ENCODE peak calls at places on chromosomes 13 and 19, in eight cellular contexts. One of them, this sample, is unnamed.

GRCh38 chr13:23558675-23559536 is 11.3 kb upstream of the TNFRSF19 start:
- DNase-seq in epithelial cell of prostate: peak; percentile 75
- DNase-seq in HS-27A: no peak
- DNase-seq in hepatocyte: peak; percentile 51
- DNase-seq in activated CD8-positive, alpha-beta T cell treated with anti-CD3 and anti-CD28 coated beads, Interleukin-2, amount 10 ng/mL, durations not matched to agents 7 days and 5 days: no peak
- DNase-seq in tibial artery: no peak
- DNase-seq in RWPE2: no peak
- DNase-seq in C1 segment of cervical spinal cord: no peak
- DNase-seq in this sample: no peak

GRCh38 chr13:106535552-106536243 is at the start of gene EFNB2:
- DNase-seq in epithelial cell of prostate: peak; percentile 79
- DNase-seq in HS-27A: no peak
- DNase-seq in hepatocyte: peak; percentile 98
- DNase-seq in activated CD8-positive, alpha-beta T cell treated with anti-CD3 and anti-CD28 coated beads, Interleukin-2, amount 10 ng/mL, durations not matched to agents 7 days and 5 days: peak; percentile 89
- DNase-seq in tibial artery: peak; percentile 91
- DNase-seq in RWPE2: peak; percentile 93
- DNase-seq in C1 segment of cervical spinal cord: peak; percentile 82
- DNase-seq in this sample: peak; percentile 78

GRCh38 chr13:78595819-78596700 is 7.3 kb downstream of the POU4F1 start:
- DNase-seq in epithelial cell of prostate: no peak
- DNase-seq in HS-27A: no peak
- DNase-seq in hepatocyte: peak; percentile 45
- DNase-seq in activated CD8-positive, alpha-beta T cell treated with anti-CD3 and anti-CD28 coated beads, Interleukin-2, amount 10 ng/mL, durations not matched to agents 7 days and 5 days: no peak
- DNase-seq in tibial artery: no peak
- DNase-seq in RWPE2: no peak
- DNase-seq in C1 segment of cervical spinal cord: no peak
- DNase-seq in this sample: no peak

GRCh38 chr13:40600145-40600751 is 66.2 kb downstream of the FOXO1 start:
- DNase-seq in epithelial cell of prostate: no peak
- DNase-seq in HS-27A: no peak
- DNase-seq in hepatocyte: no peak
- DNase-seq in activated CD8-positive, alpha-beta T cell treated with anti-CD3 and anti-CD28 coated beads, Interleukin-2, amount 10 ng/mL, durations not matched to agents 7 days and 5 days: no peak
- DNase-seq in tibial artery: no peak
- DNase-seq in RWPE2: no peak
- DNase-seq in C1 segment of cervical spinal cord: no peak
- DNase-seq in this sample: no peak

GRCh38 chr19:9500796-9501195 is 2.4 kb upstream of the ZNF560 start:
- DNase-seq in epithelial cell of prostate: no peak
- DNase-seq in HS-27A: no peak
- DNase-seq in hepatocyte: no peak
- DNase-seq in activated CD8-positive, alpha-beta T cell treated with anti-CD3 and anti-CD28 coated beads, Interleukin-2, amount 10 ng/mL, durations not matched to agents 7 days and 5 days: no peak
- DNase-seq in tibial artery: no peak
- DNase-seq in RWPE2: no peak
- DNase-seq in C1 segment of cervical spinal cord: no peak
- DNase-seq in this sample: no peak

GRCh38 chr19:15225797-15226196 is 6.5 kb downstream of the EPHX3 start:
- DNase-seq in epithelial cell of prostate: no peak
- DNase-seq in HS-27A: no peak
- DNase-seq in hepatocyte: no peak
- DNase-seq in activated CD8-positive, alpha-beta T cell treated with anti-CD3 and anti-CD28 coated beads, Interleukin-2, amount 10 ng/mL, durations not matched to agents 7 days and 5 days: no peak
- DNase-seq in tibial artery: no peak
- DNase-seq in RWPE2: no peak
- DNase-seq in C1 segment of cervical spinal cord: no peak
- DNase-seq in this sample: no peak

GRCh38 chr13:50588736-50589135 is 254.8 kb downstream of the DLEU7 start:
- DNase-seq in epithelial cell of prostate: no peak
- DNase-seq in HS-27A: no peak
- DNase-seq in hepatocyte: no peak
- DNase-seq in activated CD8-positive, alpha-beta T cell treated with anti-CD3 and anti-CD28 coated beads, Interleukin-2, amount 10 ng/mL, durations not matched to agents 7 days and 5 days: no peak
- DNase-seq in tibial artery: no peak
- DNase-seq in RWPE2: no peak
- DNase-seq in C1 segment of cervical spinal cord: no peak
- DNase-seq in this sample: no peak

GRCh38 chr13:38582133-38582532 is 104.7 kb upstream of the FREM2 start:
- DNase-seq in epithelial cell of prostate: no peak
- DNase-seq in HS-27A: peak; percentile 4
- DNase-seq in hepatocyte: peak; percentile 73
- DNase-seq in activated CD8-positive, alpha-beta T cell treated with anti-CD3 and anti-CD28 coated beads, Interleukin-2, amount 10 ng/mL, durations not matched to agents 7 days and 5 days: peak; percentile 20
- DNase-seq in tibial artery: no peak
- DNase-seq in RWPE2: no peak
- DNase-seq in C1 segment of cervical spinal cord: no peak
- DNase-seq in this sample: no peak

GRCh38 chr19:44846455-44847143 is 502 bp downstream of the NECTIN2 start:
- DNase-seq in epithelial cell of prostate: no peak
- DNase-seq in HS-27A: no peak
- DNase-seq in hepatocyte: peak; percentile 71
- DNase-seq in activated CD8-positive, alpha-beta T cell treated with anti-CD3 and anti-CD28 coated beads, Interleukin-2, amount 10 ng/mL, durations not matched to agents 7 days and 5 days: no peak
- DNase-seq in tibial artery: no peak
- DNase-seq in RWPE2: no peak
- DNase-seq in C1 segment of cervical spinal cord: no peak
- DNase-seq in this sample: no peak

GRCh38 chr13:30862707-30863106 is 43.4 kb upstream of the MEDAG start:
- DNase-seq in epithelial cell of prostate: no peak
- DNase-seq in HS-27A: no peak
- DNase-seq in hepatocyte: no peak
- DNase-seq in activated CD8-positive, alpha-beta T cell treated with anti-CD3 and anti-CD28 coated beads, Interleukin-2, amount 10 ng/mL, durations not matched to agents 7 days and 5 days: no peak
- DNase-seq in tibial artery: peak; percentile 95
- DNase-seq in RWPE2: no peak
- DNase-seq in C1 segment of cervical spinal cord: no peak
- DNase-seq in this sample: no peak

GRCh38 chr19:18675779-18676178 is 7.7 kb upstream of the CRTC1 start:
- DNase-seq in epithelial cell of prostate: no peak
- DNase-seq in HS-27A: no peak
- DNase-seq in hepatocyte: no peak
- DNase-seq in activated CD8-positive, alpha-beta T cell treated with anti-CD3 and anti-CD28 coated beads, Interleukin-2, amount 10 ng/mL, durations not matched to agents 7 days and 5 days: peak; percentile 52
- DNase-seq in tibial artery: no peak
- DNase-seq in RWPE2: no peak
- DNase-seq in C1 segment of cervical spinal cord: no peak
- DNase-seq in this sample: no peak

GRCh38 chr19:8557637-8558238 is 19.5 kb downstream of the MYO1F start:
- DNase-seq in epithelial cell of prostate: no peak
- DNase-seq in HS-27A: no peak
- DNase-seq in hepatocyte: no peak
- DNase-seq in activated CD8-positive, alpha-beta T cell treated with anti-CD3 and anti-CD28 coated beads, Interleukin-2, amount 10 ng/mL, durations not matched to agents 7 days and 5 days: no peak
- DNase-seq in tibial artery: no peak
- DNase-seq in RWPE2: no peak
- DNase-seq in C1 segment of cervical spinal cord: no peak
- DNase-seq in this sample: no peak

GRCh38 chr13:25112856-25113255 is 16.9 kb downstream of the PABPC3 start:
- DNase-seq in epithelial cell of prostate: no peak
- DNase-seq in HS-27A: no peak
- DNase-seq in hepatocyte: no peak
- DNase-seq in activated CD8-positive, alpha-beta T cell treated with anti-CD3 and anti-CD28 coated beads, Interleukin-2, amount 10 ng/mL, durations not matched to agents 7 days and 5 days: no peak
- DNase-seq in tibial artery: no peak
- DNase-seq in RWPE2: no peak
- DNase-seq in C1 segment of cervical spinal cord: no peak
- DNase-seq in this sample: no peak

GRCh38 chr19:41309225-41310030 is 544 bp upstream of the CCDC97 start:
- DNase-seq in epithelial cell of prostate: no peak
- DNase-seq in HS-27A: no peak
- DNase-seq in hepatocyte: no peak
- DNase-seq in activated CD8-positive, alpha-beta T cell treated with anti-CD3 and anti-CD28 coated beads, Interleukin-2, amount 10 ng/mL, durations not matched to agents 7 days and 5 days: no peak
- DNase-seq in tibial artery: no peak
- DNase-seq in RWPE2: no peak
- DNase-seq in C1 segment of cervical spinal cord: peak; percentile 45
- DNase-seq in this sample: no peak

GRCh38 chr13:114043421-114044053 is 69.7 kb upstream of the C13orf46 start:
- DNase-seq in epithelial cell of prostate: no peak
- DNase-seq in HS-27A: no peak
- DNase-seq in hepatocyte: peak; percentile 65
- DNase-seq in activated CD8-positive, alpha-beta T cell treated with anti-CD3 and anti-CD28 coated beads, Interleukin-2, amount 10 ng/mL, durations not matched to agents 7 days and 5 days: no peak
- DNase-seq in tibial artery: no peak
- DNase-seq in RWPE2: no peak
- DNase-seq in C1 segment of cervical spinal cord: no peak
- DNase-seq in this sample: no peak

GRCh38 chr19:36488816-36489138 is 584 bp downstream of the ZNF566 start:
- DNase-seq in epithelial cell of prostate: peak; percentile 1
- DNase-seq in HS-27A: peak; percentile 15
- DNase-seq in hepatocyte: peak; percentile 40
- DNase-seq in activated CD8-positive, alpha-beta T cell treated with anti-CD3 and anti-CD28 coated beads, Interleukin-2, amount 10 ng/mL, durations not matched to agents 7 days and 5 days: peak; percentile 52
- DNase-seq in tibial artery: no peak
- DNase-seq in RWPE2: no peak
- DNase-seq in C1 segment of cervical spinal cord: peak; percentile 46
- DNase-seq in this sample: no peak

GRCh38 chr13:97122381-97122996 is 99.6 kb upstream of the MBNL2 start:
- DNase-seq in epithelial cell of prostate: peak; percentile 77
- DNase-seq in HS-27A: peak; percentile 65
- DNase-seq in hepatocyte: no peak
- DNase-seq in activated CD8-positive, alpha-beta T cell treated with anti-CD3 and anti-CD28 coated beads, Interleukin-2, amount 10 ng/mL, durations not matched to agents 7 days and 5 days: no peak
- DNase-seq in tibial artery: no peak
- DNase-seq in RWPE2: no peak
- DNase-seq in C1 segment of cervical spinal cord: no peak
- DNase-seq in this sample: no peak

GRCh38 chr19:13303381-13304129 is 153.3 kb downstream of the IER2 start:
- DNase-seq in epithelial cell of prostate: no peak
- DNase-seq in HS-27A: no peak
- DNase-seq in hepatocyte: no peak
- DNase-seq in activated CD8-positive, alpha-beta T cell treated with anti-CD3 and anti-CD28 coated beads, Interleukin-2, amount 10 ng/mL, durations not matched to agents 7 days and 5 days: no peak
- DNase-seq in tibial artery: no peak
- DNase-seq in RWPE2: no peak
- DNase-seq in C1 segment of cervical spinal cord: no peak
- DNase-seq in this sample: no peak

GRCh38 chr19:49006905-49007304 is 10.0 kb downstream of the LHB start:
- DNase-seq in epithelial cell of prostate: no peak
- DNase-seq in HS-27A: no peak
- DNase-seq in hepatocyte: no peak
- DNase-seq in activated CD8-positive, alpha-beta T cell treated with anti-CD3 and anti-CD28 coated beads, Interleukin-2, amount 10 ng/mL, durations not matched to agents 7 days and 5 days: no peak
- DNase-seq in tibial artery: no peak
- DNase-seq in RWPE2: no peak
- DNase-seq in C1 segment of cervical spinal cord: no peak
- DNase-seq in this sample: no peak

GRCh38 chr19:1472227-1473055 is 6.6 kb downstream of the C19orf25 start:
- DNase-seq in epithelial cell of prostate: no peak
- DNase-seq in HS-27A: no peak
- DNase-seq in hepatocyte: no peak
- DNase-seq in activated CD8-positive, alpha-beta T cell treated with anti-CD3 and anti-CD28 coated beads, Interleukin-2, amount 10 ng/mL, durations not matched to agents 7 days and 5 days: no peak
- DNase-seq in tibial artery: no peak
- DNase-seq in RWPE2: no peak
- DNase-seq in C1 segment of cervical spinal cord: peak; percentile 23
- DNase-seq in this sample: no peak

GRCh38 chr13:42102961-42103688 is 54.7 kb downstream of the DGKH start:
- DNase-seq in epithelial cell of prostate: no peak
- DNase-seq in HS-27A: no peak
- DNase-seq in hepatocyte: no peak
- DNase-seq in activated CD8-positive, alpha-beta T cell treated with anti-CD3 and anti-CD28 coated beads, Interleukin-2, amount 10 ng/mL, durations not matched to agents 7 days and 5 days: no peak
- DNase-seq in tibial artery: no peak
- DNase-seq in RWPE2: no peak
- DNase-seq in C1 segment of cervical spinal cord: no peak
- DNase-seq in this sample: no peak

GRCh38 chr13:20400774-20401173 is 124.9 kb downstream of the CRYL1 start:
- DNase-seq in epithelial cell of prostate: peak; percentile 48
- DNase-seq in HS-27A: no peak
- DNase-seq in hepatocyte: no peak
- DNase-seq in activated CD8-positive, alpha-beta T cell treated with anti-CD3 and anti-CD28 coated beads, Interleukin-2, amount 10 ng/mL, durations not matched to agents 7 days and 5 days: no peak
- DNase-seq in tibial artery: no peak
- DNase-seq in RWPE2: no peak
- DNase-seq in C1 segment of cervical spinal cord: no peak
- DNase-seq in this sample: no peak

GRCh38 chr19:33500991-33501390 is 20.6 kb downstream of the PEPD start:
- DNase-seq in epithelial cell of prostate: no peak
- DNase-seq in HS-27A: no peak
- DNase-seq in hepatocyte: no peak
- DNase-seq in activated CD8-positive, alpha-beta T cell treated with anti-CD3 and anti-CD28 coated beads, Interleukin-2, amount 10 ng/mL, durations not matched to agents 7 days and 5 days: no peak
- DNase-seq in tibial artery: peak; percentile 54
- DNase-seq in RWPE2: peak; percentile 37
- DNase-seq in C1 segment of cervical spinal cord: no peak
- DNase-seq in this sample: no peak

GRCh38 chr19:7301525-7301924 is 7.3 kb upstream of the INSR start:
- DNase-seq in epithelial cell of prostate: no peak
- DNase-seq in HS-27A: no peak
- DNase-seq in hepatocyte: no peak
- DNase-seq in activated CD8-positive, alpha-beta T cell treated with anti-CD3 and anti-CD28 coated beads, Interleukin-2, amount 10 ng/mL, durations not matched to agents 7 days and 5 days: no peak
- DNase-seq in tibial artery: no peak
- DNase-seq in RWPE2: no peak
- DNase-seq in C1 segment of cervical spinal cord: no peak
- DNase-seq in this sample: no peak

GRCh38 chr19:5547881-5548280 is 19.9 kb downstream of the TINCR start:
- DNase-seq in epithelial cell of prostate: no peak
- DNase-seq in HS-27A: no peak
- DNase-seq in hepatocyte: peak; percentile 38
- DNase-seq in activated CD8-positive, alpha-beta T cell treated with anti-CD3 and anti-CD28 coated beads, Interleukin-2, amount 10 ng/mL, durations not matched to agents 7 days and 5 days: peak; percentile 47
- DNase-seq in tibial artery: no peak
- DNase-seq in RWPE2: no peak
- DNase-seq in C1 segment of cervical spinal cord: no peak
- DNase-seq in this sample: no peak

GRCh38 chr13:53191091-53191490 is 162.5 kb downstream of the OLFM4 start:
- DNase-seq in epithelial cell of prostate: peak; percentile 48
- DNase-seq in HS-27A: peak; percentile 41
- DNase-seq in hepatocyte: peak; percentile 33
- DNase-seq in activated CD8-positive, alpha-beta T cell treated with anti-CD3 and anti-CD28 coated beads, Interleukin-2, amount 10 ng/mL, durations not matched to agents 7 days and 5 days: no peak
- DNase-seq in tibial artery: no peak
- DNase-seq in RWPE2: no peak
- DNase-seq in C1 segment of cervical spinal cord: no peak
- DNase-seq in this sample: no peak

GRCh38 chr19:6890938-6891337 is 3.6 kb downstream of the ADGRE1 start:
- DNase-seq in epithelial cell of prostate: no peak
- DNase-seq in HS-27A: no peak
- DNase-seq in hepatocyte: no peak
- DNase-seq in activated CD8-positive, alpha-beta T cell treated with anti-CD3 and anti-CD28 coated beads, Interleukin-2, amount 10 ng/mL, durations not matched to agents 7 days and 5 days: peak; percentile 52
- DNase-seq in tibial artery: no peak
- DNase-seq in RWPE2: no peak
- DNase-seq in C1 segment of cervical spinal cord: no peak
- DNase-seq in this sample: no peak

GRCh38 chr13:24254151-24254810 is 55.1 kb upstream of the C1QTNF9 start:
- DNase-seq in epithelial cell of prostate: no peak
- DNase-seq in HS-27A: no peak
- DNase-seq in hepatocyte: no peak
- DNase-seq in activated CD8-positive, alpha-beta T cell treated with anti-CD3 and anti-CD28 coated beads, Interleukin-2, amount 10 ng/mL, durations not matched to agents 7 days and 5 days: peak; percentile 81
- DNase-seq in tibial artery: no peak
- DNase-seq in RWPE2: no peak
- DNase-seq in C1 segment of cervical spinal cord: no peak
- DNase-seq in this sample: no peak

GRCh38 chr13:59522652-59523051 is 641.1 kb downstream of the DIAPH3 start:
- DNase-seq in epithelial cell of prostate: no peak
- DNase-seq in HS-27A: no peak
- DNase-seq in hepatocyte: no peak
- DNase-seq in activated CD8-positive, alpha-beta T cell treated with anti-CD3 and anti-CD28 coated beads, Interleukin-2, amount 10 ng/mL, durations not matched to agents 7 days and 5 days: no peak
- DNase-seq in tibial artery: no peak
- DNase-seq in RWPE2: no peak
- DNase-seq in C1 segment of cervical spinal cord: no peak
- DNase-seq in this sample: no peak

GRCh38 chr13:81487151-81487550 is 1146.2 kb upstream of the SPRY2 start:
- DNase-seq in epithelial cell of prostate: peak; percentile 5
- DNase-seq in HS-27A: no peak
- DNase-seq in hepatocyte: peak; percentile 52
- DNase-seq in activated CD8-positive, alpha-beta T cell treated with anti-CD3 and anti-CD28 coated beads, Interleukin-2, amount 10 ng/mL, durations not matched to agents 7 days and 5 days: no peak
- DNase-seq in tibial artery: no peak
- DNase-seq in RWPE2: no peak
- DNase-seq in C1 segment of cervical spinal cord: no peak
- DNase-seq in this sample: no peak

GRCh38 chr13:99281811-99282263 is 23.7 kb upstream of the GPR18 start:
- DNase-seq in epithelial cell of prostate: no peak
- DNase-seq in HS-27A: no peak
- DNase-seq in hepatocyte: no peak
- DNase-seq in activated CD8-positive, alpha-beta T cell treated with anti-CD3 and anti-CD28 coated beads, Interleukin-2, amount 10 ng/mL, durations not matched to agents 7 days and 5 days: peak; percentile 54
- DNase-seq in tibial artery: peak; percentile 85
- DNase-seq in RWPE2: no peak
- DNase-seq in C1 segment of cervical spinal cord: peak; percentile 19
- DNase-seq in this sample: no peak

GRCh38 chr13:91450913-91451312 is 52.5 kb downstream of the GPC5 start:
- DNase-seq in epithelial cell of prostate: no peak
- DNase-seq in HS-27A: no peak
- DNase-seq in hepatocyte: no peak
- DNase-seq in activated CD8-positive, alpha-beta T cell treated with anti-CD3 and anti-CD28 coated beads, Interleukin-2, amount 10 ng/mL, durations not matched to agents 7 days and 5 days: no peak
- DNase-seq in tibial artery: no peak
- DNase-seq in RWPE2: no peak
- DNase-seq in C1 segment of cervical spinal cord: no peak
- DNase-seq in this sample: no peak

GRCh38 chr19:2057484-2058469 is 6.7 kb upstream of the MKNK2 start:
- DNase-seq in epithelial cell of prostate: no peak
- DNase-seq in HS-27A: no peak
- DNase-seq in hepatocyte: no peak
- DNase-seq in activated CD8-positive, alpha-beta T cell treated with anti-CD3 and anti-CD28 coated beads, Interleukin-2, amount 10 ng/mL, durations not matched to agents 7 days and 5 days: no peak
- DNase-seq in tibial artery: no peak
- DNase-seq in RWPE2: no peak
- DNase-seq in C1 segment of cervical spinal cord: no peak
- DNase-seq in this sample: no peak

GRCh38 chr13:66723606-66724005 is 506.5 kb downstream of the PCDH9 start:
- DNase-seq in epithelial cell of prostate: no peak
- DNase-seq in HS-27A: no peak
- DNase-seq in hepatocyte: no peak
- DNase-seq in activated CD8-positive, alpha-beta T cell treated with anti-CD3 and anti-CD28 coated beads, Interleukin-2, amount 10 ng/mL, durations not matched to agents 7 days and 5 days: no peak
- DNase-seq in tibial artery: no peak
- DNase-seq in RWPE2: no peak
- DNase-seq in C1 segment of cervical spinal cord: no peak
- DNase-seq in this sample: no peak

This sample was measured in hypothalamus.